ENCODE peak calls at places on chromosomes 2 and 18, in five cellular contexts. W is GM23248; X is CD4-positive, CD25-positive, alpha-beta regulatory T cell; O is pancreas; A is OCI-LY7. Q is an unnamed sample. For H3K4me1, the result is how much of the 10 kb centered on the place peaks cover.

GRCh38 chr2:120503793-120504571 is 158.0 kb downstream of the INHBB start:
- DNase-seq in W (peak), X (no peak), O (peak), A (no peak), Q (no peak)

GRCh38 chr2:137838255-137839092 is 125.8 kb upstream of the HNMT start:
- DNase-seq in W (peak), X (peak), O (no peak), A (peak), Q (peak)

GRCh38 chr2:70553584-70554337 is at the start of gene TGFA:
- DNase-seq in W (peak), X (peak), O (peak), A (no peak), Q (peak)

GRCh38 chr2:221606369-221606768 is 34.3 kb upstream of the EPHA4 start:
- DNase-seq in W (no peak), X (no peak), O (no peak), A (no peak), Q (no peak)

GRCh38 chr18:53796042-53796729 is 428.3 kb downstream of the MBD2 start:
- DNase-seq in W (peak), X (no peak), O (no peak), A (no peak), Q (no peak)

GRCh38 chr2:180692322-180692721 is 288.1 kb upstream of the UBE2E3 start:
- DNase-seq in W (no peak), X (no peak), O (no peak), A (no peak), Q (no peak)

GRCh38 chr2:64913357-64913869 is 75.8 kb upstream of the SLC1A4 start:
- DNase-seq in W (no peak), X (peak), O (no peak), A (peak), Q (no peak)

GRCh38 chr2:108396845-108397244 is 19.1 kb downstream of the SULT1C4 start:
- DNase-seq in W (peak), X (peak), O (no peak), A (peak), Q (no peak)

GRCh38 chr2:152730591-152731333 is 12.3 kb downstream of the ARL6IP6 start:
- DNase-seq in W (peak), X (peak), O (no peak), A (peak), Q (peak)

GRCh38 chr18:43001821-43002220 is 113.7 kb downstream of the RIT2 start:
- DNase-seq in W (no peak), X (no peak), O (no peak), A (no peak), Q (no peak)

GRCh38 chr2:64260817-64261216 is 116.6 kb upstream of the PELI1 start:
- DNase-seq in W (no peak), X (peak), O (no peak), A (peak), Q (no peak)

GRCh38 chr2:15687720-15688119 is 96.1 kb downstream of the DDX1 start:
- DNase-seq in W (no peak), X (no peak), O (no peak), A (no peak), Q (no peak)

GRCh38 chr2:119744335-119744939 is 15.3 kb upstream of the PTPN4 start:
- DNase-seq in W (peak), X (no peak), O (no peak), A (no peak), Q (no peak)

GRCh38 chr2:178070824-178071223 is 1.8 kb downstream of the PDE11A start:
- DNase-seq in W (peak), X (no peak), O (no peak), A (no peak), Q (no peak)

GRCh38 chr2:45067859-45068642 is 58.8 kb upstream of the SIX2 start:
- DNase-seq in W (peak), X (no peak), O (no peak), A (no peak), Q (no peak)

GRCh38 chr2:85799215-85799956 is 45.6 kb downstream of the ATOH8 start:
- DNase-seq in W (no peak), X (no peak), O (no peak), A (no peak), Q (no peak)

GRCh38 chr2:134706587-134707329 is 12.0 kb downstream of the TMEM163 start:
- DNase-seq in W (no peak), X (no peak), O (no peak), A (no peak), Q (no peak)

GRCh38 chr2:208249241-208249640 is 5.6 kb downstream of the IDH1 start:
- DNase-seq in W (no peak), X (no peak), O (no peak), A (no peak), Q (no peak)

GRCh38 chr2:190943706-190944105 is 63.1 kb downstream of the GLS start:
- DNase-seq in W (no peak), X (no peak), O (no peak), A (no peak), Q (no peak)

GRCh38 chr2:219552382-219553167 is 8.7 kb downstream of the TMEM198 start:
- DNase-seq in W (peak), X (peak), O (peak), A (peak), Q (peak)

GRCh38 chr2:38092196-38092902 is 16.4 kb upstream of the CYP1B1 start:
- DNase-seq in W (peak), X (no peak), O (no peak), A (no peak), Q (no peak)

GRCh38 chr2:44170337-44170736 is 1.7 kb downstream of the PPM1B start:
- DNase-seq in W (peak), X (no peak), O (no peak), A (peak), Q (no peak)

GRCh38 chr2:215531284-215531683 is 95.4 kb upstream of the FN1 start:
- DNase-seq in W (peak), X (no peak), O (no peak), A (no peak), Q (no peak)

GRCh38 chr2:223896751-223897320 is 48.3 kb downstream of the WDFY1 start:
- DNase-seq in W (peak), X (peak), O (no peak), A (peak), Q (no peak)

GRCh38 chr2:239393941-239394340 is 6.9 kb downstream of the HDAC4 start:
- DNase-seq in W (peak), X (no peak), O (no peak), A (no peak), Q (no peak)

GRCh38 chr2:232522014-232522854 is 2.0 kb downstream of the PRSS56 start:
- DNase-seq in W (peak), X (peak), O (peak), A (peak), Q (peak)

GRCh38 chr2:54722641-54723299 is 692 bp upstream of the EML6 start:
- DNase-seq in W (peak), X (no peak), O (no peak), A (peak), Q (no peak)

GRCh38 chr2:16791496-16791895 is 125.9 kb upstream of the CYRIA start:
- DNase-seq in W (no peak), X (no peak), O (no peak), A (no peak), Q (no peak)

GRCh38 chr2:21395366-21395765 is 271.6 kb downstream of the TDRD15 start:
- DNase-seq in W (no peak), X (no peak), O (no peak), A (peak), Q (no peak)

GRCh38 chr2:239832101-239832994 is 192.8 kb downstream of the NDUFA10 start:
- DNase-seq in W (no peak), X (no peak), O (no peak), A (no peak), Q (no peak)

GRCh38 chr2:11227595-11227994 is 72.3 kb downstream of the SLC66A3 start:
- DNase-seq in W (no peak), X (no peak), O (no peak), A (no peak), Q (no peak)

GRCh38 chr2:160109939-160110673 is 47.7 kb upstream of the PLA2R1 start:
- DNase-seq in W (peak), X (peak), O (peak), A (peak), Q (no peak)

DNA sequence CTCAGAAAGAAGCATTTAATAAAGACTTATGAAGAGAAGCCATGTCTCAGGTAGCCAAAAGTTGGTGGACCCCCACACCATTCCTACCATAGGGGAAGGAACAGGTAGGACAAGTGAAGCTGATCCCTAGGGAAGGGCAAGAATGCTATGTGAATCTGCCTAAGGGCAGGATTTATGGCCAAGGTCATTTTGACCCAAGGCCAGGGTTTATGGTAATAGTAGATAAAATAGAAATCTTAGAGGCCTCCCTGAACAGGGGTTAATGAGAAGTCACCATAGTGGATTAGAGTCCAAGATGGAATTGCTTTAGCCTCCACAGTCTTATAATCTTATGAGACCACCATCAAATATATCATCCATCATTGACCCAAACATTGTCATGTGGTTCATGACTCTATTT is 26.0 kb upstream of the UBE2F start:
- DNase-seq in W (no peak), X (no peak), O (no peak), A (no peak), Q (no peak)
- H3K4me1 ChIP-seq in W (under half), X (under half), O (under half), A (under half), Q (under half)

DNA sequence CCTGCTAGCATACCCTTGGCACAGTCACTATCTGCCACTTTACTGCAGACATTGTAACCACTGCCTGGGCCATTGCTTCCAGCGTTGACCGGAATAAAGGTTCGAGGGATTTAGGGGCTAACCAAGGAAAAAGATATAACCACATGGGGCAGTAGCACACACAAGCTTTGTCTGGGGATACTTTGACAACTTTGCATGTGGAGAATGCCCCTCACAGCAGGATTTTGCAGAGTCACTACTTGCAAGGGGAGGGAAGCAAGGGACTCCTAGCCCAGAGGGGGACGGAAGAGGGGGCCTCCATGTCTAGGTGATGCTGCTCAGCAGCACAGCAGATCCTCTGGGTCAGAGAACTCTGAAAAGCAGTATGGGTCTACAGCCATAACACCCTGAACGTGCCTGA is 138.7 kb downstream of the SPP2 start:
- DNase-seq in W (no peak), X (no peak), O (no peak), A (no peak), Q (no peak)
- H3K27ac ChIP-seq in W (no peak), X (no peak), O (no peak), A (no peak), Q (no peak)

DNA sequence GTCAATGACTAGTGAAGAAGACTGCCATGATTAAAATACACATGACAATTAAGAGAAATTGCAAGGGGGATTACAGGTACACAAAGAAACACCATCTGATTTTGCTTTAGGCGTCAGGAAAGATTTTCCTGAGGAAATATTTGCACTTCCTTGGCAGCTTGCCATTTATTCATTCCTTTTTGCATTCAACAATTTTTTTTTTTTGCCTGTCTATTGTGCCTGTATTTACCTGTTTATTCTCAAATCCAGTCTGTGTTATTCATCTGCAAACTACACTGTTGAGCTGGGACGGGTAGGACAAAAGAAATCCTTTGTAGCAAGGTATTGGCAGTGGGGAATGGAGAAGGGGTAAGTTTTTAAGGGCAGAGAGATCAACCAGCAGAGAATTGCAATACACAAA is 31.8 kb downstream of the SMAD2 start:
- DNase-seq in W (no peak), X (no peak), O (no peak), A (no peak), Q (no peak)
- H3K4me1 ChIP-seq in W (under half), X (under half), O (under half), A (under half), Q (under half)

DNA sequence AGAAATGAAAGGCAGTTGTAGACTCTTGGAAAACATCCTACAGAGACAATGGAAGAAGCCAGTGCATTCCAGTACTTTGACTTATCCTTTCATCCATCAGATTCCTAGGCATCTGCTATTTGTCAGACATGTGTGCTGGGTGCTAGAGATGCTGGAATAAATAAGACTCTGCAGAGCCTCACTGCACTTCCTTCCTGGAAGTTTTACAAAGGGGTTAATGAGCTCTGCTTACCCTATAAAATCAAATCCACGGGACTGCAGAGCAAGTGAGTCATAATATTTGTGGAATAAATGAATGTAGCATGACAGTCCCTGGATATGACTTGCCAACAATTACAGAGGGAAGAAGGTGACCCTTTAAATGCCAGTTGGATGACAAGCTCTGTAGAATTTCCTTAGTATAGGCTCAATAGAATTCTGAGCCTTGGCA is 52.7 kb upstream of the NPAS2 start:
- DNase-seq in W (peak), X (no peak), O (no peak), A (no peak), Q (no peak)
- H3K27ac ChIP-seq in W (peak), X (no peak), O (no peak), A (no peak), Q (no peak)

GRCh38 chr2:150688016-150688415 is 200.5 kb upstream of the RND3 start:
- DNase-seq in W (no peak), X (no peak), O (no peak), A (no peak), Q (no peak)

GRCh38 chr2:150690870-150691269 is 203.4 kb upstream of the RND3 start:
- DNase-seq in W (peak), X (no peak), O (no peak), A (no peak), Q (no peak)

GRCh38 chr2:150690261-150690660 is 202.8 kb upstream of the RND3 start:
- DNase-seq in W (no peak), X (no peak), O (no peak), A (no peak), Q (no peak)

GRCh38 chr2:150689600-150689999 is 202.1 kb upstream of the RND3 start:
- DNase-seq in W (no peak), X (no peak), O (no peak), A (no peak), Q (no peak)

GRCh38 chr2:150686391-150686790 is 198.9 kb upstream of the RND3 start:
- DNase-seq in W (peak), X (no peak), O (no peak), A (no peak), Q (no peak)
- H3K4me1 ChIP-seq in W (under half), X (under half), O (under half), A (under half), Q (under half)

GRCh38 chr18:79545255-79545654 is 134.3 kb upstream of the CTDP1 start:
- DNase-seq in W (no peak), X (no peak), O (no peak), A (no peak), Q (no peak)

GRCh38 chr18:79544386-79544963 is 135.1 kb upstream of the CTDP1 start:
- DNase-seq in W (no peak), X (no peak), O (no peak), A (no peak), Q (no peak)

GRCh38 chr18:79543861-79544385 is 135.7 kb upstream of the CTDP1 start:
- DNase-seq in W (no peak), X (no peak), O (no peak), A (no peak), Q (no peak)

GRCh38 chr18:79546781-79547272 is 132.8 kb upstream of the CTDP1 start:
- DNase-seq in W (no peak), X (no peak), O (no peak), A (no peak), Q (no peak)

DNA sequence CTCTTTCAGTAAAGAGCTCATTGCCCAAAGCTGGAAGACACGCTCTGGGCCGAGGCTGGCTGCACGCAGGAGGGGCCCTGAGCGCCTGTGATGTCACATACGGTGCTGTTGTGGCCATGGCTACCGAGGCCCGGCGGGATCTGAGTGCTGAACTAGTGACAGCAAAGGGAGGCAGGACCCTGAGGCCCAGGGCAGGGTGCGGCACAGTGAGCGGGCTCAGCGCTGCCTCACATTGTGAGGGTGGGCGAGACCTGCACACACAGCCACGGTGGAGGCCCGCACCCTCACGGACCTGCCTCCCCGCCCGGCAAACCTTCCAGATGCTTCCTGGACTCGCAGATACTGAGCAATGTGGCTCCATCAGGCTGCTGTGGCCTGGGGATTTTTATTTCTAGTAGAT is 133.9 kb upstream of the CTDP1 start:
- DNase-seq in W (no peak), X (no peak), O (no peak), A (no peak), Q (no peak)
- H3K27ac ChIP-seq in W (no peak), X (no peak), O (no peak), A (no peak), Q (no peak)

Q was measured in naive thymus-derived CD4-positive, alpha-beta T cell.